ENCODE peak calls at places on chromosomes 11 and 22, in five cellular contexts. K is activated CD4-positive, alpha-beta memory T cell treated with anti-CD3 and anti-CD28 coated beads for 36 hours; O is Right ventricle myocardium inferior; Z is ACHN; J is NCI-H2081 treated with DMSO at 0.1 percent for 48 hours. W is an unnamed sample.

GRCh38 chr11:37223962-37224361 is 625.9 kb upstream of the RAG2 start:
- DNase-seq in K (no peak), O (no peak), Z (no peak), J (no peak), W (no peak)

GRCh38 chr11:104175769-104176168 is 11.8 kb upstream of the PDGFD start:
- DNase-seq in K (no peak), O (no peak), Z (no peak), J (no peak), W (no peak)

GRCh38 chr11:3375552-3375951 is 3.4 kb downstream of the ZNF195 start:
- DNase-seq in K (no peak), O (no peak), Z (no peak), J (no peak), W (no peak)

GRCh38 chr11:848380-848931 is 5.8 kb downstream of the TSPAN4 start:
- DNase-seq in K (peak), O (no peak), Z (no peak), J (no peak), W (no peak)

GRCh38 chr22:47842119-47842518 is 1079.7 kb downstream of the TBC1D22A start:
- DNase-seq in K (no peak), O (no peak), Z (no peak), J (no peak), W (no peak)

GRCh38 chr22:43228330-43228729 is 41.4 kb upstream of the TTLL12 start:
- DNase-seq in K (peak), O (no peak), Z (peak), J (no peak), W (no peak)

GRCh38 chr22:29108137-29108536 is 35.3 kb downstream of the KREMEN1 start:
- DNase-seq in K (no peak), O (no peak), Z (no peak), J (no peak), W (no peak)

GRCh38 chr11:88414385-88414861 is 76.9 kb upstream of the CTSC start:
- DNase-seq in K (peak), O (no peak), Z (peak), J (no peak), W (no peak)

GRCh38 chr22:31719850-31720471 is 30.0 kb downstream of the PRR14L start:
- DNase-seq in K (no peak), O (no peak), Z (no peak), J (no peak), W (no peak)

GRCh38 chr22:39598017-39598965 is 27.7 kb downstream of the CACNA1I start:
- DNase-seq in K (peak), O (no peak), Z (peak), J (no peak), W (no peak)

W was measured in HepG2.